ENCODE peak calls at places on chromosomes 12 and 14, in nine cellular contexts. One of them, this sample, is unnamed.

GRCh38 chr12:34397591-34398365 is 375.5 kb downstream of the ALG10 start:
- DNase-seq in vagina: peak
- DNase-seq in transverse colon: peak
- DNase-seq in upper lobe of left lung: no peak
- DNase-seq in stomach: peak
- DNase-seq in SK-N-SH: peak
- DNase-seq in prostate gland: peak
- DNase-seq in HepG2: no peak
- DNase-seq in Panc1: no peak
- DNase-seq in this sample: peak

GRCh38 chr14:30020271-30020670 is 92.6 kb upstream of the PRKD1 start:
- DNase-seq in HepG2: no peak
- DNase-seq in SK-N-SH: no peak
- DNase-seq in transverse colon: no peak
- DNase-seq in Panc1: no peak
- DNase-seq in prostate gland: no peak
- DNase-seq in upper lobe of left lung: no peak
- DNase-seq in stomach: no peak
- DNase-seq in vagina: no peak
- DNase-seq in this sample: no peak

GRCh38 chr12:29395356-29395755 is 14.4 kb upstream of the ERGIC2 start:
- DNase-seq in stomach: no peak
- DNase-seq in HepG2: no peak
- DNase-seq in vagina: no peak
- DNase-seq in Panc1: no peak
- DNase-seq in transverse colon: no peak
- DNase-seq in SK-N-SH: no peak
- DNase-seq in prostate gland: no peak
- DNase-seq in upper lobe of left lung: no peak
- DNase-seq in this sample: no peak

GRCh38 chr12:115960868-115961802 is 316.4 kb downstream of the MED13L start:
- DNase-seq in SK-N-SH: no peak
- DNase-seq in upper lobe of left lung: peak
- DNase-seq in prostate gland: no peak
- DNase-seq in HepG2: no peak
- DNase-seq in transverse colon: no peak
- DNase-seq in Panc1: no peak
- DNase-seq in stomach: no peak
- DNase-seq in vagina: no peak
- DNase-seq in this sample: no peak

GRCh38 chr14:106308839-106309389 is 782.5 kb downstream of the TMEM121 start:
- DNase-seq in vagina: no peak
- DNase-seq in transverse colon: peak
- DNase-seq in upper lobe of left lung: peak
- DNase-seq in HepG2: peak
- DNase-seq in stomach: peak
- DNase-seq in Panc1: peak
- DNase-seq in prostate gland: no peak
- DNase-seq in SK-N-SH: peak
- DNase-seq in this sample: no peak

GRCh38 chr12:124837958-124838803 is 25.5 kb downstream of the SCARB1 start:
- DNase-seq in Panc1: peak
- DNase-seq in transverse colon: peak
- DNase-seq in upper lobe of left lung: no peak
- DNase-seq in HepG2: peak
- DNase-seq in SK-N-SH: peak
- DNase-seq in stomach: peak
- DNase-seq in prostate gland: peak
- DNase-seq in vagina: no peak
- DNase-seq in this sample: peak

GRCh38 chr14:69749956-69750355 is 17.0 kb upstream of the SRSF5 start:
- DNase-seq in HepG2: peak
- DNase-seq in upper lobe of left lung: no peak
- DNase-seq in SK-N-SH: no peak
- DNase-seq in Panc1: no peak
- DNase-seq in transverse colon: peak
- DNase-seq in vagina: no peak
- DNase-seq in stomach: no peak
- DNase-seq in prostate gland: no peak
- DNase-seq in this sample: no peak

GRCh38 chr14:56474419-56475022 is 105.1 kb upstream of the TMEM260 start:
- DNase-seq in transverse colon: no peak
- DNase-seq in prostate gland: no peak
- DNase-seq in Panc1: peak
- DNase-seq in stomach: no peak
- DNase-seq in HepG2: peak
- DNase-seq in vagina: no peak
- DNase-seq in upper lobe of left lung: no peak
- DNase-seq in SK-N-SH: peak
- DNase-seq in this sample: no peak

GRCh38 chr12:124993568-124994434 is at the start of gene BRI3BP:
- DNase-seq in transverse colon: peak
- DNase-seq in HepG2: peak
- DNase-seq in stomach: peak
- DNase-seq in prostate gland: peak
- DNase-seq in SK-N-SH: peak
- DNase-seq in vagina: no peak
- DNase-seq in Panc1: no peak
- DNase-seq in upper lobe of left lung: peak
- DNase-seq in this sample: no peak

GRCh38 chr14:92280554-92281262 is 42.3 kb upstream of the SLC24A4 start:
- DNase-seq in HepG2: no peak
- DNase-seq in upper lobe of left lung: no peak
- DNase-seq in stomach: no peak
- DNase-seq in Panc1: no peak
- DNase-seq in SK-N-SH: no peak
- DNase-seq in vagina: no peak
- DNase-seq in prostate gland: no peak
- DNase-seq in transverse colon: no peak
- DNase-seq in this sample: no peak

GRCh38 chr12:108832730-108833354 is 24.5 kb downstream of the SSH1 start:
- DNase-seq in Panc1: no peak
- DNase-seq in vagina: no peak
- DNase-seq in transverse colon: no peak
- DNase-seq in SK-N-SH: no peak
- DNase-seq in HepG2: no peak
- DNase-seq in upper lobe of left lung: no peak
- DNase-seq in stomach: no peak
- DNase-seq in prostate gland: peak
- DNase-seq in this sample: no peak

GRCh38 chr14:89226789-89227489 is 190.1 kb downstream of the FOXN3 start:
- DNase-seq in prostate gland: no peak
- DNase-seq in SK-N-SH: no peak
- DNase-seq in HepG2: no peak
- DNase-seq in transverse colon: no peak
- DNase-seq in upper lobe of left lung: no peak
- DNase-seq in Panc1: no peak
- DNase-seq in stomach: no peak
- DNase-seq in vagina: no peak
- DNase-seq in this sample: no peak

GRCh38 chr12:84585996-84586395 is 326.6 kb downstream of the SLC6A15 start:
- DNase-seq in prostate gland: no peak
- DNase-seq in SK-N-SH: no peak
- DNase-seq in HepG2: no peak
- DNase-seq in Panc1: no peak
- DNase-seq in upper lobe of left lung: no peak
- DNase-seq in transverse colon: no peak
- DNase-seq in stomach: no peak
- DNase-seq in vagina: no peak
- DNase-seq in this sample: no peak

GRCh38 chr12:88325076-88325827 is 183.1 kb downstream of the TMTC3 start:
- DNase-seq in transverse colon: no peak
- DNase-seq in stomach: no peak
- DNase-seq in upper lobe of left lung: no peak
- DNase-seq in HepG2: no peak
- DNase-seq in Panc1: no peak
- DNase-seq in vagina: no peak
- DNase-seq in SK-N-SH: no peak
- DNase-seq in prostate gland: no peak
- DNase-seq in this sample: no peak

GRCh38 chr12:113129664-113130456 is 5.7 kb downstream of the RASAL1 start:
- DNase-seq in prostate gland: no peak
- DNase-seq in stomach: no peak
- DNase-seq in HepG2: no peak
- DNase-seq in SK-N-SH: peak
- DNase-seq in transverse colon: no peak
- DNase-seq in vagina: no peak
- DNase-seq in Panc1: no peak
- DNase-seq in upper lobe of left lung: peak
- DNase-seq in this sample: no peak
- H3K4me3 ChIP-seq in prostate gland: no peak
- H3K4me3 ChIP-seq in stomach: no peak
- H3K4me3 ChIP-seq in HepG2: no peak
- H3K4me3 ChIP-seq in SK-N-SH: no peak
- H3K4me3 ChIP-seq in transverse colon: no peak
- H3K4me3 ChIP-seq in vagina: no peak
- H3K4me3 ChIP-seq in Panc1: no peak
- H3K4me3 ChIP-seq in upper lobe of left lung: no peak
- H3K4me3 ChIP-seq in this sample: no peak

DNA sequence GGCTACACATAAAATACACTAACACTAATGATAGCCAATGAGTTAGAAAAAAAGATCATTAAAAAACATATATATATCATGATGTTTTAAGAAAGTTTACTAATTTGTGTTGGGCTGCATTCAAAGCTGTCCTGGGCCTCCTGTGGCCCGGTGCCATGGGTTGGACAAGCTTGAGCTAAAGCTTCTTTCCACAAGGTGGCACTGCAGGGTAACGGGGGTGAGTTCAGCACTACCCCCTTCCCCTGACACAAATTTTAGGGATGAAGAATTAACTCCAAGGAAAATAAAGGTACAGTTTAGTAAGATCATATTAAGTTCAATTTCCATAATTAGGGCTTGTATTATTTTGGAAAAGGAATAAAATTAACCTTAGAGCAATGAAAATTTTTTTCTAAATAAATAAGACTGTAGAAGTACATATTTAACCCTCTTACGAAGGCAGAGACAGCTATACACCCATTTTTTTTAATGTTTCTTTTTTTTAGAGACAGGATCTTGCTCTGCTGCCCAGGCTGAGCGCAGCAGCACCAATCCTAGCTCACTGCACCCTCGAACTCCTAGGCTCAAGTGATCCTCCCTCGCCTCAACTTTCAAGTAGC is 38.9 kb downstream of the PPP1R13B start:
- DNase-seq in upper lobe of left lung: no peak
- DNase-seq in Panc1: peak
- DNase-seq in vagina: no peak
- DNase-seq in SK-N-SH: peak
- DNase-seq in stomach: peak
- DNase-seq in HepG2: peak
- DNase-seq in transverse colon: peak
- DNase-seq in prostate gland: peak
- DNase-seq in this sample: no peak
- TF ChIP-seq POLR2AphosphoS5 in upper lobe of left lung: no peak
- TF ChIP-seq POLR2AphosphoS5 in Panc1: no peak
- TF ChIP-seq POLR2AphosphoS5 in vagina: no peak
- TF ChIP-seq POLR2AphosphoS5 in SK-N-SH: no peak
- TF ChIP-seq POLR2AphosphoS5 in stomach: no peak
- TF ChIP-seq POLR2AphosphoS5 in HepG2: no peak
- TF ChIP-seq POLR2AphosphoS5 in transverse colon: no peak
- TF ChIP-seq POLR2AphosphoS5 in prostate gland: peak
- TF ChIP-seq POLR2AphosphoS5 in this sample: no peak

DNA sequence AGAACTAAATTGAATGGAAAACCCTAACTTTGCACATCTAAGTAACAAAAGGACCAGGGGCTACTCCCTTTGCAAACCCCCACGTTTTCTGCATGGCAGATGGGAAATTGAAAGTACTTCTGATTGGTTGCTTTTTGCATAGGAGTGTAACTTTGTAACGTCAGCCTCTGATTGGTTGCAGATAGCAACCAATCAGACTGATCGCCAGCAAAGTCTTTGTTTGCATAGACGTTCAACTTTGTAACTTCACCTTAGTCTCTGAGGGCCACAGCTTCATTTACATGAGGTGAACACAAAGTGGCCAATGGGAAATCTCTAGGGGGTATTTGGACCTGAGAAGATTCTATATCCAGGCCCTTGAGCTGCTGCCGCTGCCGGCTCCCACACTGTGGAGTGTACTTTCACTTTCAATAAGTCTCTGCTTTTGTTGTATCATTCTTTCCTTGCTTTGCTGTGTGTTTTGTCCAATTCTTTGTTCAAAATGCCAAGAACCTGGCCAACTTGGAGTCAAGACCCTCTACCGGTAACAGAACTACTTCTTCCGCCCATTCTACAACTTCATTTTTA is 102.5 kb upstream of the PRICKLE1 start:
- DNase-seq in prostate gland: no peak
- DNase-seq in stomach: no peak
- DNase-seq in Panc1: peak
- DNase-seq in transverse colon: no peak
- DNase-seq in upper lobe of left lung: no peak
- DNase-seq in vagina: no peak
- DNase-seq in SK-N-SH: no peak
- DNase-seq in HepG2: peak
- DNase-seq in this sample: no peak
- H3K4me3 ChIP-seq in prostate gland: no peak
- H3K4me3 ChIP-seq in stomach: peak
- H3K4me3 ChIP-seq in Panc1: peak
- H3K4me3 ChIP-seq in transverse colon: peak
- H3K4me3 ChIP-seq in upper lobe of left lung: no peak
- H3K4me3 ChIP-seq in vagina: no peak
- H3K4me3 ChIP-seq in SK-N-SH: no peak
- H3K4me3 ChIP-seq in HepG2: no peak
- H3K4me3 ChIP-seq in this sample: no peak

DNA sequence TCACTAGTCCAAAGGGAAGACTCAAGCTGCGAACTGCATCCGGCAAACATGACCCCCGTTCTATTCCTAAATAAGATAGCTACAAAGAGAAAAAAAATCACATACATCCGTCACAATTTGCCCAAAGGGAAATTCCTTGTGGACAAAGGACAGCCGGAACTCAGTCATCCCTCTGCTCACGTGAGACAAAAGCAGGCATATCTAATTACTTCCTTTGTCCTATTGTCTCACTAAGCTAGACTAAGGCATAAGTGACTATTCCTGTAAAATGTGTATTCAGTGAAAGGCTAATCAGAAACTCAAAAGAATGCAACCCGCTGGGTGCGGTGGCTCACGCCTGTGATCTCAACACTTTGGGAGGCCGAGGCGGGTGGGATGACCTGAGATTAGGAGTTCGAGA is 27.2 kb upstream of the NINJ2 start:
- DNase-seq in Panc1: no peak
- DNase-seq in transverse colon: no peak
- DNase-seq in vagina: no peak
- DNase-seq in SK-N-SH: no peak
- DNase-seq in upper lobe of left lung: no peak
- DNase-seq in HepG2: no peak
- DNase-seq in prostate gland: no peak
- DNase-seq in stomach: no peak
- DNase-seq in this sample: no peak
- TF ChIP-seq POLR2AphosphoS5 in Panc1: no peak
- TF ChIP-seq POLR2AphosphoS5 in transverse colon: no peak
- TF ChIP-seq POLR2AphosphoS5 in vagina: no peak
- TF ChIP-seq POLR2AphosphoS5 in SK-N-SH: no peak
- TF ChIP-seq POLR2AphosphoS5 in upper lobe of left lung: no peak
- TF ChIP-seq POLR2AphosphoS5 in HepG2: no peak
- TF ChIP-seq POLR2AphosphoS5 in prostate gland: no peak
- TF ChIP-seq POLR2AphosphoS5 in stomach: no peak
- TF ChIP-seq POLR2AphosphoS5 in this sample: no peak